ENCODE peak calls at places on chromosomes 12 and 14, in four cellular contexts. E, S, K and G are unnamed samples.

GRCh38 chr14:91142214-91142668 is 28.4 kb downstream of the DGLUCY start:
- DNase-seq in E (no peak), S (no peak), K (no peak), G (peak; percentile 22)

GRCh38 chr12:52020539-52021336 is 14.0 kb downstream of the TAMALIN start:
- DNase-seq in E (peak; percentile 31), S (peak; percentile 91), K (peak; percentile 85), G (peak; percentile 60)

GRCh38 chr14:99011385-99011784 is 260.6 kb downstream of the BCL11B start:
- DNase-seq in E (no peak), S (no peak), K (no peak), G (no peak)

GRCh38 chr12:128961957-128962356 is 108.7 kb downstream of the GLT1D1 start:
- DNase-seq in E (no peak), S (no peak), K (no peak), G (no peak)

GRCh38 chr12:52139579-52140062 is 52.2 kb downstream of the KRT80 start:
- DNase-seq in E (peak; percentile 78), S (peak; percentile 86), K (peak; percentile 75), G (peak; percentile 33)

GRCh38 chr12:46160081-46160980 is 108.5 kb downstream of the SLC38A1 start:
- DNase-seq in E (no peak), S (no peak), K (no peak), G (no peak)

GRCh38 chr12:1916396-1917171 is 1.9 kb downstream of the CACNA2D4 start:
- DNase-seq in E (no peak), S (no peak), K (no peak), G (no peak)

GRCh38 chr12:51593539-51593938 is 2.5 kb downstream of the SCN8A start:
- DNase-seq in E (peak; percentile 15), S (peak; percentile 62), K (peak; percentile 32), G (peak; percentile 14)

GRCh38 chr14:64761441-64762043 is 57.3 kb downstream of the PLEKHG3 start:
- DNase-seq in E (no peak), S (no peak), K (no peak), G (no peak)

GRCh38 chr14:75822522-75823288 is 159.1 kb downstream of the TGFB3 start:
- DNase-seq in E (peak; percentile 47), S (no peak), K (no peak), G (no peak)

GRCh38 chr12:81078469-81079196 is 754 bp downstream of the ACSS3 start:
- DNase-seq in E (no peak), S (no peak), K (peak; percentile 77), G (no peak)

GRCh38 chr12:81079280-81080076 is 1.6 kb downstream of the ACSS3 start:
- DNase-seq in E (no peak), S (no peak), K (no peak), G (no peak)

GRCh38 chr12:81075539-81075938 is 2.3 kb upstream of the ACSS3 start:
- DNase-seq in E (no peak), S (no peak), K (no peak), G (no peak)

GRCh38 chr12:81077686-81078441 is at the start of gene ACSS3:
- DNase-seq in E (peak; percentile 50), S (peak; percentile 95), K (peak; percentile 98), G (no peak)

DNA sequence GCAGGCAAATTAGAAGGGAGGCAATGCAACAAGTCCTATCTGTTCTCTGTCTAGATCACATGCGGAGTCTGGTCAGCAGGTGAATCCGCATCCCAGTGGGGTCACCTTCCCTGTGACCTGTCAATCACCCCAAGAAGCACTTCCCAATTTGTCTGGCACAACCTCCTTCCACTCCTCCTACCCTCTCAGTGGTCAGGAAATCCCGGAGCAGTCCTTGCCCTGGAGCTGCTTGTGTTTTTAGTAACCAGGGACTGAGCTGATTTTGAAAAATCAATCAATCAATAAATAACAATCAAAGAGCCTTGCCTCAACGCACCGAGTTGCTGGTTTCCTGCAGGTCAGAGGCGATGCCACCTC is 572 bp upstream of the ACSS3 start:
- DNase-seq in E (peak; percentile 15), S (peak; percentile 91), K (peak; percentile 99), G (no peak)
- H3K27ac ChIP-seq in E (no peak overlapping the region), S (no peak overlapping the region), K (no peak overlapping the region), G (no peak overlapping the region)

GRCh38 chr14:89753828-89754439 is 200.6 kb downstream of the EFCAB11 start:
- DNase-seq in E (no peak), S (no peak), K (no peak), G (no peak)

GRCh38 chr14:89748004-89748403 is 206.5 kb downstream of the EFCAB11 start:
- DNase-seq in E (no peak), S (no peak), K (no peak), G (no peak)

GRCh38 chr14:89747146-89747545 is 207.4 kb downstream of the EFCAB11 start:
- DNase-seq in E (no peak), S (no peak), K (no peak), G (no peak)

GRCh38 chr14:89750909-89751502 is 203.5 kb downstream of the EFCAB11 start:
- DNase-seq in E (no peak), S (no peak), K (no peak), G (no peak)

GRCh38 chr14:89750206-89750867 is 204.2 kb downstream of the EFCAB11 start:
- DNase-seq in E (no peak), S (no peak), K (no peak), G (no peak)
- H3K4me3 ChIP-seq in E (no peak overlapping the region), S (no peak overlapping the region), K (no peak overlapping the region), G (no peak overlapping the region)

DNA sequence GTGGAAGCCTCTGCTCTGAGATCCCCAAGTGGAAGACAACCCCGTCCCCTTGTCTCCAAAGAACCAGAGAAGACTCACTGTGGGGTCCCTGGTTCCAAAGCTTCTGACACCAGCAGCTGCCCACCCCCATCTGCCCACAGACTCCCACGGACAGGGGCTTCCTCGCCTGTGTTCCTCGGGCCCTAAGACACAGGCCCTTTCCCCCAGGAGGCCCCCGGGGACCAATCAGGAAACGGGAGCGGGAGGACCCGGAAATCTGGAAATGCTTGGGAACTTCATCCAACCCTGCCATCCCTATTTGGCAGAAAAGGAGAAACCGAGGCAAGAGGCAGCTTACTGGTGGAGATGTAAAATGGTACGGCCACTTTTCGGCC is 113.1 kb downstream of the NCOR2 start:
- DNase-seq in E (no peak), S (no peak), K (no peak), G (no peak)
- H3K27ac ChIP-seq in E (peak overlapping the region; percentile 60), S (no peak overlapping the region), K (no peak overlapping the region), G (peak overlapping the region; percentile 67)

GRCh38 chr12:121918679-121919038 is 267 bp downstream of the CFAP251 start:
- DNase-seq in E (no peak), S (peak; percentile 58), K (no peak), G (no peak)
- H3K4me3 ChIP-seq in E (no peak overlapping the region), S (peak overlapping the region; percentile 63), K (peak overlapping the region; percentile 48), G (no peak overlapping the region)

GRCh38 chr12:11746940-11747716 is 97.7 kb downstream of the ETV6 start:
- DNase-seq in E (no peak), S (no peak), K (no peak), G (no peak)

GRCh38 chr12:11752403-11753150 is 103.1 kb downstream of the ETV6 start:
- DNase-seq in E (no peak), S (peak; percentile 35), K (no peak), G (no peak)

GRCh38 chr12:11753151-11753501 is 103.7 kb downstream of the ETV6 start:
- DNase-seq in E (no peak), S (peak; percentile 53), K (no peak), G (no peak)

GRCh38 chr12:11747969-11748368 is 98.5 kb downstream of the ETV6 start:
- DNase-seq in E (no peak), S (no peak), K (no peak), G (no peak)

GRCh38 chr12:11749943-11750690 is 100.6 kb downstream of the ETV6 start:
- DNase-seq in E (no peak), S (no peak), K (no peak), G (no peak)
- H3K27ac ChIP-seq in E (no peak overlapping the region), S (no peak overlapping the region), K (no peak overlapping the region), G (no peak overlapping the region)

DNA sequence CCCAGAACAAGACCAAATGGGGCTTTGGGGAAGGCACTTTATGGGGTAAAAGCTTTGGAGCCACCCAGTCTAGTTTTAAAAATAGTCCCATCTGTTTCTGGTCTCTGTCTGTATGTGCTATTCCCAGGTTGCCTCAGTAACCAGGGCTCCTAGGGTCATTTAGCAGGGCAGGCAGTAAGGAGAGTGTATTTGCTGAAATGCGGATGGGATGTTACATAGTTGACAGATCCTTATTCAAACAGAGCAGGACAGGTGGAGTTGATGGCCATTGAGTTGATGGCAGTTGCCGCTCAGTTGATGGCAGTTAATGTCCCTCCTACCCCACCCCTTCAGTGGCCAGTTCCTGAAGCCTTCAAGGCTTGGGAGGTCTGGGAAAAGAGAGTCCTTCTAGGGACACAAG is 4.6 kb downstream of the ZC3H10 start:
- DNase-seq in E (no peak), S (no peak), K (no peak), G (no peak)
- H3K4me3 ChIP-seq in E (no peak overlapping the region), S (no peak overlapping the region), K (no peak overlapping the region), G (no peak overlapping the region)

DNA sequence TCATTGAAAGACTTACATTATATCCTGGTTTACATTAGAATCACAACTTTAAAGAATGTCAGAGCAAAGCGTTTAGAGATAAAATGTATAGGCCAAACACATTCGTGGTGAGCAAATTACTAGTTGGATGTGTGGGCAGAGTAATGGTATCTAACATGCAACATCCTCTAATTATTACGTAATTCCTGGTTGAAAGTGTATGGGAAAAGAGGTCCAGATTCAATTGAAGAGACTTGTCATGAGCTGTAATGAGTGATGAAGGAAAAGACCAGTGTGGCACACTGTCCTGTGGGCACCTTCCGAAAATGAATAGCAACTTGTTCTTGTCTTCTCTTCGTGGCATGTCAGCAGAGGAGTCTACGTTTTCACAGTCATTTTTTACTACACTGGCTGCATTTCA is 192.8 kb downstream of the LRIG3 start:
- DNase-seq in E (no peak), S (no peak), K (no peak), G (no peak)
- H3K27ac ChIP-seq in E (no peak overlapping the region), S (no peak overlapping the region), K (no peak overlapping the region), G (no peak overlapping the region)

GRCh38 chr12:63917864-63918742 is 73.6 kb downstream of the SRGAP1 start:
- DNase-seq in E (peak; percentile 50), S (no peak), K (no peak), G (no peak)
- H3K4me3 ChIP-seq in E (peak overlapping the region; percentile 20), S (no peak overlapping the region), K (no peak overlapping the region), G (no peak overlapping the region)